ENCODE peak calls at places on chromosomes 5 and 9, in five cellular contexts. C, I, Y, N and P are unnamed samples.

GRCh38 chr9:136049451-136050265 is 45.4 kb downstream of the NACC2 start:
- DNase-seq in C (no peak), I (no peak), Y (no peak), N (peak), P (no peak)

GRCh38 chr5:115579747-115580173 is 22.5 kb downstream of the TICAM2 start:
- DNase-seq in C (no peak), I (no peak), Y (no peak), N (no peak), P (no peak)

GRCh38 chr9:88522360-88522759 is 12.6 kb upstream of the NXNL2 start:
- DNase-seq in C (no peak), I (no peak), Y (no peak), N (no peak), P (no peak)

GRCh38 chr5:34656700-34657549 is 797 bp downstream of the RAI14 start:
- DNase-seq in C (peak), I (peak), Y (no peak), N (peak), P (peak)

GRCh38 chr9:34347800-34348158 is 18.4 kb downstream of the NUDT2 start:
- DNase-seq in C (no peak), I (no peak), Y (no peak), N (no peak), P (no peak)

GRCh38 chr9:34992376-34992951 is 2.9 kb downstream of the DNAJB5 start:
- DNase-seq in C (no peak), I (peak), Y (peak), N (peak), P (peak)

GRCh38 chr5:138964547-138965174 is 89.5 kb upstream of the LRRTM2 start:
- DNase-seq in C (no peak), I (no peak), Y (no peak), N (no peak), P (no peak)

GRCh38 chr5:54993318-54993717 is 7.9 kb upstream of the ESM1 start:
- DNase-seq in C (no peak), I (no peak), Y (no peak), N (no peak), P (no peak)

GRCh38 chr5:109325456-109325855 is 84.3 kb downstream of the PJA2 start:
- DNase-seq in C (no peak), I (no peak), Y (no peak), N (no peak), P (no peak)

GRCh38 chr5:72296251-72296650 is 23.8 kb downstream of the MRPS27 start:
- DNase-seq in C (no peak), I (no peak), Y (no peak), N (no peak), P (no peak)

GRCh38 chr5:170327168-170327567 is 29.6 kb upstream of the LCP2 start:
- DNase-seq in C (no peak), I (no peak), Y (no peak), N (no peak), P (no peak)

GRCh38 chr9:75823136-75823535 is 67.3 kb upstream of the PCSK5 start:
- DNase-seq in C (no peak), I (no peak), Y (no peak), N (no peak), P (no peak)

GRCh38 chr5:31033295-31033694 is 160.2 kb upstream of the CDH6 start:
- DNase-seq in C (no peak), I (no peak), Y (no peak), N (no peak), P (no peak)

GRCh38 chr9:131706608-131706970 is 33.3 kb downstream of the RAPGEF1 start:
- DNase-seq in C (no peak), I (no peak), Y (no peak), N (no peak), P (no peak)

GRCh38 chr5:14218897-14219573 is 75.9 kb downstream of the TRIO start:
- DNase-seq in C (no peak), I (no peak), Y (no peak), N (no peak), P (no peak)

GRCh38 chr5:14872070-14872989 is 752 bp upstream of the ANKH start:
- DNase-seq in C (peak), I (peak), Y (no peak), N (peak), P (no peak)

GRCh38 chr9:68843239-68843638 is 138.2 kb downstream of the PIP5K1B start:
- DNase-seq in C (no peak), I (no peak), Y (no peak), N (no peak), P (no peak)

GRCh38 chr9:125125523-125125922 is 17.8 kb downstream of the SCAI start:
- DNase-seq in C (no peak), I (no peak), Y (peak), N (no peak), P (no peak)

GRCh38 chr9:5949103-5949699 is 58.5 kb downstream of the MLANA start:
- DNase-seq in C (no peak), I (no peak), Y (peak), N (no peak), P (no peak)

GRCh38 chr5:58127132-58127485 is 332.8 kb downstream of the PLK2 start:
- DNase-seq in C (no peak), I (no peak), Y (no peak), N (no peak), P (no peak)

GRCh38 chr5:42720242-42720641 is 36.4 kb upstream of the CCDC152 start:
- DNase-seq in C (no peak), I (no peak), Y (no peak), N (no peak), P (no peak)

GRCh38 chr9:96021616-96022444 is 146.3 kb downstream of the ERCC6L2 start:
- DNase-seq in C (no peak), I (no peak), Y (no peak), N (no peak), P (no peak)

GRCh38 chr9:91681461-91682305 is 258.1 kb upstream of the NFIL3 start:
- DNase-seq in C (peak), I (peak), Y (no peak), N (peak), P (peak)

GRCh38 chr9:131799177-131799823 is 59.4 kb upstream of the RAPGEF1 start:
- DNase-seq in C (no peak), I (peak), Y (peak), N (peak), P (peak)

GRCh38 chr9:85053206-85053605 is 383.7 kb downstream of the NTRK2 start:
- DNase-seq in C (no peak), I (no peak), Y (no peak), N (no peak), P (no peak)

GRCh38 chr5:34539183-34539582 is 116.9 kb upstream of the RAI14 start:
- DNase-seq in C (no peak), I (no peak), Y (no peak), N (no peak), P (no peak)

GRCh38 chr5:105905392-105905791 is 1765.3 kb downstream of the EFNA5 start:
- DNase-seq in C (no peak), I (no peak), Y (no peak), N (no peak), P (no peak)

GRCh38 chr5:163682226-163682625 is 176.8 kb downstream of the MAT2B start:
- DNase-seq in C (no peak), I (no peak), Y (no peak), N (no peak), P (no peak)

GRCh38 chr5:154520861-154521453 is 42.9 kb upstream of the HAND1 start:
- DNase-seq in C (peak), I (no peak), Y (no peak), N (peak), P (peak)